ENCODE peak calls at places on chromosome 18, in ten cellular contexts. L is M059J; E is hippocampal formation; B is AG10803; M is GM23338; T is head of caudate nucleus; S is trophoblast cell; N is activated naive CD8-positive, alpha-beta T cell treated with anti-CD3 and anti-CD28 coated beads, Interleukin-2, amount 10 ng/mL, durations not matched to agents 7 days and 5 days; U is neural progenitor cell; O is AG20443. I is an unnamed sample.

GRCh38 chr18:13580351-13580750 is 146.0 kb downstream of the FAM210A start:
- DNase-seq in S (no peak), L (no peak), N (no peak), E (no peak), O (no peak), B (no peak), M (no peak), U (no peak), T (peak), I (peak)

GRCh38 chr18:61448316-61448715 is 115.1 kb downstream of the CDH20 start:
- DNase-seq in O (no peak), B (no peak), L (no peak), E (no peak), S (no peak), T (no peak), U (no peak), N (no peak), M (no peak), I (no peak)

GRCh38 chr18:48328473-48329205 is 80.5 kb downstream of the ZBTB7C start:
- DNase-seq in M (no peak), B (peak), T (no peak), L (peak), U (no peak), S (no peak), N (no peak), O (no peak), E (no peak), I (no peak)

GRCh38 chr18:50320719-50321118 is 33.2 kb upstream of the CXXC1 start:
- DNase-seq in M (no peak), U (no peak), T (no peak), B (no peak), S (no peak), E (no peak), L (no peak), O (no peak), N (no peak), I (no peak)

GRCh38 chr18:61727241-61727640 is 165.6 kb downstream of the RNF152 start:
- DNase-seq in O (no peak), T (no peak), M (no peak), N (no peak), E (no peak), S (no peak), B (peak), L (peak), U (no peak), I (no peak)

GRCh38 chr18:5419601-5420000 is 124.1 kb upstream of the ZBTB14 start:
- DNase-seq in U (no peak), T (peak), O (no peak), E (peak), M (no peak), B (no peak), L (no peak), N (no peak), S (no peak), I (peak)

GRCh38 chr18:48946329-48946835 is 4.4 kb downstream of the SMAD7 start:
- DNase-seq in E (peak), T (no peak), N (no peak), U (no peak), B (peak), O (no peak), L (peak), M (no peak), S (no peak), I (no peak)

GRCh38 chr18:68940039-68940438 is 142.2 kb downstream of the CCDC102B start:
- DNase-seq in O (no peak), E (no peak), T (no peak), N (no peak), M (no peak), L (no peak), S (no peak), U (no peak), B (no peak), I (no peak)

GRCh38 chr18:2909431-2910140 is 62.8 kb downstream of the EMILIN2 start:
- DNase-seq in L (no peak), M (no peak), S (no peak), N (no peak), O (no peak), E (no peak), B (no peak), T (no peak), U (no peak), I (no peak)

GRCh38 chr18:31064130-31064529 is 21.6 kb upstream of the DSC3 start:
- DNase-seq in E (no peak), B (no peak), T (no peak), O (no peak), U (no peak), M (no peak), L (no peak), S (no peak), N (no peak), I (no peak)

GRCh38 chr18:7950380-7951143 is 383.4 kb downstream of the PTPRM start:
- DNase-seq in E (no peak), S (no peak), B (peak), T (no peak), O (peak), U (no peak), N (no peak), M (no peak), L (peak), I (no peak)

GRCh38 chr18:76428396-76429261 is 66.4 kb downstream of the ZNF516 start:
- DNase-seq in L (no peak), U (no peak), O (no peak), M (no peak), N (no peak), B (peak), T (no peak), E (no peak), S (no peak), I (no peak)

GRCh38 chr18:62037989-62038778 is 145.4 kb upstream of the RNF152 start:
- DNase-seq in M (no peak), E (no peak), U (no peak), B (peak), S (no peak), L (no peak), T (no peak), N (no peak), O (peak), I (no peak)